ENCODE peak calls at places on chromosomes 12 and 14, in four cellular contexts. W is GM23338, H is IMR-90, M is fibroblast of the aortic adventitia. E is an unnamed sample.

GRCh38 chr14:69886843-69887242 is 7.6 kb downstream of the SMOC1 start:
- DNase-seq in W (no peak), H (peak), M (peak), E (peak)

GRCh38 chr14:55713496-55713895 is 133.5 kb downstream of the KTN1 start:
- DNase-seq in W (no peak), M (no peak), H (no peak), E (no peak)

GRCh38 chr12:65106948-65107347 is 14.2 kb downstream of the WIF1 start:
- DNase-seq in H (peak), M (peak), W (peak), E (peak)

GRCh38 chr14:58533417-58533816 is 104.3 kb upstream of the DACT1 start:
- DNase-seq in M (peak), W (no peak), H (no peak), E (peak)

GRCh38 chr12:93766802-93767523 is 89.8 kb downstream of the CRADD start:
- DNase-seq in M (peak), W (peak), H (peak), E (peak)

GRCh38 chr14:104108570-104109060 is 23.1 kb downstream of the ASPG start:
- DNase-seq in H (no peak), M (no peak), W (no peak), E (no peak)

GRCh38 chr14:92252291-92252690 is 70.7 kb upstream of the SLC24A4 start:
- DNase-seq in H (no peak), M (no peak), W (no peak), E (no peak)

GRCh38 chr14:21039585-21040369 is 2.4 kb upstream of the RNASE7 start:
- DNase-seq in H (peak), M (peak), W (peak), E (peak)

GRCh38 chr12:100359822-100360221 is 2.9 kb downstream of the SLC17A8 start:
- DNase-seq in H (peak), M (peak), W (no peak), E (no peak)

GRCh38 chr12:54357802-54358619 is 6.3 kb downstream of the GPR84 start:
- DNase-seq in H (no peak), M (no peak), W (no peak), E (peak)

GRCh38 chr14:68137704-68138619 is 318.4 kb downstream of the RAD51B start:
- DNase-seq in W (peak), H (peak), M (peak), E (peak)

GRCh38 chr14:75982724-75983358 is 1.0 kb upstream of the TGFB3 start:
- DNase-seq in W (no peak), M (peak), H (peak), E (peak)

GRCh38 chr14:53793790-53794560 is 162.7 kb downstream of the BMP4 start:
- DNase-seq in W (no peak), M (peak), H (no peak), E (no peak)

GRCh38 chr12:138898-139534 is 72.4 kb downstream of the IQSEC3 start:
- DNase-seq in H (peak), M (peak), W (peak), E (peak)

GRCh38 chr12:115979351-115979750 is 298.1 kb downstream of the MED13L start:
- DNase-seq in W (no peak), M (peak), H (no peak), E (peak)

GRCh38 chr12:102394200-102394599 is 86.2 kb downstream of the IGF1 start:
- DNase-seq in M (no peak), H (no peak), W (no peak), E (no peak)

GRCh38 chr12:3161861-3162260 is 84.7 kb downstream of the TSPAN9 start:
- DNase-seq in W (peak), M (no peak), H (no peak), E (no peak)

GRCh38 chr12:96166765-96167164 is 27.4 kb upstream of the ELK3 start:
- DNase-seq in H (no peak), M (no peak), W (no peak), E (no peak)

GRCh38 chr12:81083906-81084513 is 6.1 kb downstream of the ACSS3 start:
- DNase-seq in H (no peak), W (no peak), M (no peak), E (peak)

GRCh38 chr14:96098309-96098998 is 59.3 kb downstream of the C14orf132 start:
- DNase-seq in H (peak), M (peak), W (peak), E (peak)

GRCh38 chr14:58829594-58829993 is 191.8 kb downstream of the DACT1 start:
- DNase-seq in W (no peak), H (peak), M (no peak), E (no peak)

GRCh38 chr12:75738486-75738885 is 227.1 kb upstream of the KRR1 start:
- DNase-seq in H (peak), M (peak), W (no peak), E (peak)

GRCh38 chr12:5745251-5745888 is 199.7 kb downstream of the ANO2 start:
- DNase-seq in H (peak), M (peak), W (peak), E (peak)

GRCh38 chr14:37599527-37600368 is 4.3 kb downstream of the TTC6 start:
- DNase-seq in H (no peak), W (peak), M (no peak), E (no peak)

GRCh38 chr14:61620130-61620946 is 75.0 kb upstream of the HIF1A start:
- DNase-seq in W (no peak), H (peak), M (peak), E (peak)

GRCh38 chr12:102169922-102170698 is 27.5 kb downstream of the PMCH start:
- DNase-seq in M (peak), H (peak), W (peak), E (peak)

GRCh38 chr12:78403136-78403535 is 461.4 kb upstream of the SYT1 start:
- DNase-seq in W (no peak), H (peak), M (peak), E (peak)

GRCh38 chr12:11130999-11131398 is 3.4 kb downstream of the TAS2R30 start:
- DNase-seq in M (no peak), H (no peak), W (no peak), E (no peak)

GRCh38 chr12:111788178-111788654 is 21.5 kb downstream of the ALDH2 start:
- DNase-seq in W (peak), H (peak), M (peak), E (peak)

GRCh38 chr14:102249041-102249440 is 55.9 kb downstream of the MOK start:
- DNase-seq in W (no peak), M (no peak), H (peak), E (peak)

GRCh38 chr14:102571478-102572042 is 20.9 kb upstream of the RCOR1 start:
- DNase-seq in H (no peak), W (no peak), M (no peak), E (no peak)

GRCh38 chr14:99579903-99580570 is 24.0 kb downstream of the CCDC85C start:
- DNase-seq in W (peak), M (peak), H (peak), E (no peak)

DNA sequence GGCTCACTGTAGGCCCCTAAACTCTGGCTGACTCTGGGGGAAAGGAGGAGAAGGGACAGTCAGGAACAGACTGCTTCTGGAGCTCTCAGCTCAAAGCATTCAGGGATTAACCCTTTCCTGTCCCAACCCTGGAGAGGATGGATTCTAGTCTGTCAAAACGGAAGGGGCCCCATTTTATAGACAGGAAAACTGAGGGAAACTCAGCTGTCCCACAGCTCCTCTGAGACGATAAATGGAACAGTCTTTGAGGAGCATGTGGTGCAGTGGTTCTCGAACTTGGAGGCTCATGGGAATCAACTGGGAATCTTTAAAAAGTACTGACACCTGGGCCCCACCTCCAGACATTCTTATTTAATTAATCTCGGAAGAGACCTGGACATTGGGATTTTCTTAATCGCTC is 23.7 kb downstream of the SRRM4 start:
- DNase-seq in M (no peak), H (no peak), W (peak), E (no peak)
- TF ChIP-seq CTCF in M (no peak), H (no peak), W (no peak), E (no peak)

GRCh38 chr12:56315626-56316473 is at the start of gene CNPY2:
- DNase-seq in M (peak), W (peak), H (peak), E (peak)
- TF ChIP-seq CTCF in M (no peak), W (no peak), H (peak), E (no peak)

DNA sequence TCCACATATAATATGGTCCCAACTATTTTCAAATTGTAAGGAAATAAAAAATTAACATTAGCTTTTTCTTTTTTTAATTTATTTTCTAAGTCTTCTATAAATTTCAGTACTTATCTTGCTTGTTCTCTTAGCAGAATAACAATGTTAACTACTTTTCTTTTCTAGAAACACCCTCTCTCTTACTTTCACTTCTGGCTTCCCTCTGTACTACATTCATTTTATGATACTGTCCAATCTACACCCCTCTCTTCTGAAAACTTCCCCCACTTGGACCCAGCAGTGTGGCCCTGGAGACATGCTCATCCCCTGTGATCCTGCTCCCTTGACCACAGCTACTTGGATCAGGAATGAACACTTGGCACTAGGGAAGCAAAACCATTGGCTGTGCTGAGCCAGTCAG is 15.7 kb downstream of the SGPP1 start:
- DNase-seq in H (no peak), W (no peak), M (no peak), E (no peak)
- TF ChIP-seq CTCF in H (no peak), W (no peak), M (no peak), E (no peak)

GRCh38 chr12:18320036-18320617 is 58.8 kb downstream of the PIK3C2G start:
- DNase-seq in M (peak), H (peak), W (peak), E (peak)
- TF ChIP-seq CTCF in M (peak), H (peak), W (peak), E (peak)